ENCODE peak calls at places on chromosomes 5 and 9, in four cellular contexts. W is T-cell, X is psoas muscle, N is H1. B is an unnamed sample.
A peak's percentile ranks its signal among the peaks of the same experiment; 100 is the strongest.

GRCh38 chr9:134005381-134005780 is 13.3 kb upstream of the VAV2 start:
- DNase-seq in W (no peak), X (no peak), N (no peak), B (no peak)

GRCh38 chr9:126475933-126476555 is 137.7 kb upstream of the LMX1B start:
- DNase-seq in W (no peak), X (no peak), N (no peak), B (no peak)

GRCh38 chr9:135941288-135941995 is 19.7 kb downstream of the UBAC1 start:
- DNase-seq in W (no peak), X (no peak), N (no peak), B (no peak)

GRCh38 chr5:57751710-57752109 is 269.1 kb upstream of the ACTBL2 start:
- DNase-seq in W (no peak), X (no peak), N (no peak), B (no peak)

GRCh38 chr5:150113047-150113744 is 26.8 kb upstream of the CSF1R start:
- DNase-seq in W (no peak), X (no peak), N (peak; percentile 52), B (no peak)

GRCh38 chr5:112109331-112109993 is 309.6 kb downstream of the EPB41L4A start:
- DNase-seq in W (no peak), X (peak; percentile 19), N (peak; percentile 57), B (no peak)

GRCh38 chr9:15144567-15145174 is 162.3 kb downstream of the TTC39B start:
- DNase-seq in W (no peak), X (no peak), N (no peak), B (peak; percentile 46)

GRCh38 chr5:101012880-101013279 is 109.8 kb upstream of the ST8SIA4 start:
- DNase-seq in W (no peak), X (no peak), N (no peak), B (no peak)

GRCh38 chr5:122351416-122352157 is 39.5 kb downstream of the SNCAIP start:
- DNase-seq in W (no peak), X (no peak), N (no peak), B (no peak)

GRCh38 chr5:112918679-112919078 is 3.3 kb downstream of the REEP5 start:
- DNase-seq in W (no peak), X (no peak), N (no peak), B (peak; percentile 61)

GRCh38 chr9:69279084-69279729 is 45.8 kb upstream of the ENTREP1 start:
- DNase-seq in W (no peak), X (no peak), N (no peak), B (no peak)

GRCh38 chr5:65828507-65828906 is 97.9 kb upstream of the ERBIN start:
- DNase-seq in W (no peak), X (no peak), N (no peak), B (no peak)

B was measured in DMS79.